ENCODE peak calls at places on chromosomes 3 and 15, in ten cellular contexts. E is PC-3, Y is endodermal cell, H is RWPE1, I is SJSA1, W is right lobe of liver, T is heart left ventricle, N is heart right ventricle, F is lower lobe of right lung, U is adrenal gland. M is an unnamed sample.
A peak's percentile ranks its signal among the peaks of the same experiment; 100 is the strongest.

GRCh38 chr15:62112616-62113593 is 46.1 kb downstream of the C2CD4A start:
- DNase-seq in F (no peak), Y (no peak), T (no peak), W (peak; percentile 48), H (peak; percentile 92), I (peak; percentile 31), N (no peak), U (peak; percentile 83), E (peak; percentile 84), M (peak; percentile 89)

GRCh38 chr15:69957175-69957574 is 140.5 kb downstream of the TLE3 start:
- DNase-seq in E (no peak), N (no peak), I (no peak), U (no peak), F (no peak), T (no peak), Y (peak; percentile 59), H (no peak), W (no peak), M (no peak)

GRCh38 chr3:76131396-76132153 is 346.2 kb upstream of the ZNF717 start:
- DNase-seq in F (no peak), W (no peak), N (no peak), U (no peak), T (no peak), Y (no peak), E (peak; percentile 84), I (no peak), H (peak; percentile 44), M (peak; percentile 5)

GRCh38 chr3:179558742-179559364 is 3.9 kb upstream of the ACTL6A start:
- DNase-seq in W (peak; percentile 44), F (no peak), H (peak; percentile 59), U (peak; percentile 72), E (peak; percentile 80), Y (peak; percentile 90), N (peak; percentile 76), I (peak; percentile 41), T (peak; percentile 65), M (no peak)

GRCh38 chr15:70299931-70300858 is 202.5 kb upstream of the TLE3 start:
- DNase-seq in U (no peak), Y (peak; percentile 70), W (no peak), T (no peak), F (no peak), I (no peak), N (no peak), E (no peak), H (no peak), M (no peak)

GRCh38 chr3:133381346-133382109 is 18.3 kb upstream of the BFSP2 start:
- DNase-seq in E (no peak), I (no peak), W (no peak), N (no peak), F (no peak), U (peak; percentile 33), Y (no peak), T (no peak), H (no peak), M (no peak)

GRCh38 chr3:112101946-112102345 is 15.8 kb downstream of the C3orf52 start:
- DNase-seq in W (no peak), U (no peak), I (peak; percentile 89), Y (no peak), H (peak; percentile 83), T (no peak), N (no peak), E (peak; percentile 89), F (no peak), M (peak; percentile 98)

GRCh38 chr3:161266731-161267150 is 45.6 kb downstream of the NMD3 start:
- DNase-seq in U (no peak), F (no peak), W (no peak), N (no peak), E (peak; percentile 84), T (no peak), H (peak; percentile 27), Y (no peak), I (peak; percentile 73), M (peak; percentile 80)

GRCh38 chr3:135927170-135927569 is 38.4 kb upstream of the PPP2R3A start:
- DNase-seq in N (no peak), T (no peak), I (no peak), U (no peak), F (no peak), E (peak; percentile 78), H (peak; percentile 83), W (no peak), Y (no peak), M (peak; percentile 96)

DNA sequence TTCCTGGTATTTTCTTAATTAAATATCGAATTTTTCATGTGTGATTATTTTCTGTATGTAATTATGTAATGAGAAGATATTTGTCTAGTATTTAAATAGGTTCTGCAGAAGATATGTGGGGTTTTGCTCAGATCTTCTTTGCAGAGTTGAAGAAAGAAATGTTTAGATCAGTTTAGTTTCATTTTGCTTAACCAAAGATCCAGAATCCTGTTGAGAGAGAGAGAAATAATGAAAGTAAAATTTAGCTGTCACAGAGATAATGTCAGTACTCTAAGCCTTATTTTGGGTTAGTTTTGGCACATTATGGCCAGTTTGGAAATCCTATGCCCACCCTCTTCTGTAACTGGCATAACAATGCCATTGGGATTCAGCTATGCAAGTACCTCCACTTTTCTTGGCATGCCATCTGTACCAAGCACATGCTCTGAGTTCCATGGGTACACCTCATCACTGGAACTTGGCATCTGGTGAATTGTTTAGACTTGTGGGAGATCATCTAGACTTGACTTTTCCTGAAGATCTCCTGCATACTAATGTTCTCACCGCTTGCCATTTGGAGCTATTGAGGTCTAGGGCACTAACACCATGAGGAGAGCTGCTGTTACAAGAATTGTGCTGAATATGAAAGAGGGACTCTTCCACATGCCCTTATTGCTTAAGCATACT is 30.9 kb downstream of the PLSCR1 start:
- DNase-seq in T (no peak), N (no peak), F (no peak), U (no peak), Y (no peak), H (no peak), W (no peak), E (no peak), I (no peak), M (peak; percentile 79)
- H3K27ac ChIP-seq in T (no peak overlapping the region), N (no peak overlapping the region), F (no peak overlapping the region), U (no peak overlapping the region), Y (no peak overlapping the region), H (no peak overlapping the region), W (no peak overlapping the region), E (no peak overlapping the region), I (no peak overlapping the region), M (no peak overlapping the region)

DNA sequence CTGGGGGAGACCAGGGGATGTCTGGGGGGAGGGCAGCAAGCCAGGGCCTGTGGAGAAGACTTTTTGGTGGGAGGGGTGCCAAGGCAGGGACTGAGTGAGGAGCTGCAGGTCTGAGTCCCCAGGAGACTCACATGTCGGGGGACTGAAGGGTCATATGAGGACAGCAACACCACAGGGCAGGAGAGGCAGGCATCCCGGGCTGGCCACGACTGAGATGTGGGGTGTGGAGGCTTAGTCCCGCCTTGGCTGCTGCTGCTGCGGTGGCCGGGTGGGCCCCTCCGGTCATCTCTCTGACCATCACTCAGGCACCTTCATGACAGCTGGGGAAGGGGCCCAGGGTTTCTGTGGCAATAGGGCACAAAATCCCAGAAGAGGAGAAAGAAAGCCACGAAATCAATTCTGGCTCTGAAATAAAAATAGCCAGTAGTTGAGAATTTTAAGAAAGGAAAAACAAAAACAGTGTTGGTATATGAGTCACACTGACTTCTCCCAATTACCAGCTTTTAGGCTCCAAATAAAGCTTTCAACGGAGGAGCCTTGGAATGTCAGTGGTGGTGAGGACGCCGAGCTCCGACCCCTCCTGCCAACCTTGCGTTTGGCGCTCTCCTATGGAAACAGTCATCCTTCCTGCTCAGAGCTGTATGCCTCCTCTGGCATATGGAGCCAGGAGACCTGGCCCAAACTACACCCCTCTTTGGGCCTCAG is 52.9 kb upstream of the ITGA11 start:
- DNase-seq in W (no peak), N (no peak), F (no peak), Y (peak; percentile 39), U (no peak), I (peak; percentile 67), T (no peak), E (no peak), H (no peak), M (no peak)
- H3K27ac ChIP-seq in W (no peak overlapping the region), N (peak overlapping the region; percentile 35), F (no peak overlapping the region), Y (no peak overlapping the region), U (peak overlapping the region; percentile 29), I (no peak overlapping the region), T (no peak overlapping the region), E (no peak overlapping the region), H (no peak overlapping the region), M (no peak overlapping the region)

GRCh38 chr3:195114786-195115597 is 156.0 kb downstream of the XXYLT1 start:
- DNase-seq in U (no peak), W (no peak), Y (no peak), N (no peak), T (no peak), H (no peak), F (no peak), I (no peak), E (no peak), M (no peak)

GRCh38 chr3:195114026-195114425 is 156.9 kb downstream of the XXYLT1 start:
- DNase-seq in W (no peak), T (no peak), N (no peak), I (no peak), E (no peak), H (no peak), Y (no peak), F (no peak), U (no peak), M (no peak)

GRCh38 chr3:195113074-195113473 is 157.9 kb downstream of the XXYLT1 start:
- DNase-seq in I (no peak), N (no peak), T (no peak), E (no peak), F (no peak), U (no peak), Y (no peak), H (no peak), W (no peak), M (no peak)

GRCh38 chr3:195112361-195112791 is 158.6 kb downstream of the XXYLT1 start:
- DNase-seq in T (no peak), H (no peak), N (no peak), W (no peak), I (no peak), E (no peak), U (no peak), Y (no peak), F (no peak), M (no peak)

GRCh38 chr3:195113536-195113935 is 157.4 kb downstream of the XXYLT1 start:
- DNase-seq in E (no peak), U (no peak), T (no peak), H (no peak), N (no peak), F (no peak), Y (no peak), I (no peak), W (no peak), M (no peak)
- H3K27ac ChIP-seq in E (no peak overlapping the region), U (no peak overlapping the region), T (no peak overlapping the region), H (no peak overlapping the region), N (no peak overlapping the region), F (no peak overlapping the region), Y (no peak overlapping the region), I (no peak overlapping the region), W (no peak overlapping the region), M (no peak overlapping the region)

GRCh38 chr15:40937762-40938529 is 8.8 kb downstream of the DLL4 start:
- DNase-seq in U (no peak), W (no peak), N (no peak), H (peak; percentile 64), E (peak; percentile 79), I (no peak), T (no peak), Y (peak; percentile 47), F (no peak), M (no peak)
- H3K27ac ChIP-seq in U (no peak overlapping the region), W (no peak overlapping the region), N (peak overlapping the region; percentile 90), H (no peak overlapping the region), E (no peak overlapping the region), I (no peak overlapping the region), T (peak overlapping the region; percentile 96), Y (no peak overlapping the region), F (peak overlapping the region; percentile 41), M (no peak overlapping the region)

GRCh38 chr3:23685484-23686258 is 120.1 kb upstream of the UBE2E1 start:
- DNase-seq in U (peak; percentile 94), N (peak; percentile 83), I (peak; percentile 93), Y (no peak), E (peak; percentile 100), W (peak; percentile 29), T (peak; percentile 61), F (no peak), H (peak; percentile 91), M (peak; percentile 99)
- H3K27ac ChIP-seq in U (peak overlapping the region; percentile 40), N (no peak overlapping the region), I (peak overlapping the region; percentile 39), Y (no peak overlapping the region), E (peak overlapping the region; percentile 85), W (no peak overlapping the region), T (no peak overlapping the region), F (no peak overlapping the region), H (peak overlapping the region; percentile 79), M (no peak overlapping the region)

M was measured in foreskin keratinocyte.